ENCODE peak calls at places on chromosomes 6 and 20, in seven cellular contexts. X is AG09319; B is CD8-positive, alpha-beta T cell; T is GM06990; Y is astrocyte of the cerebellum; Z is left lung; W is pancreas. O is an unnamed sample.

GRCh38 chr20:34974246-34974645 is 18.6 kb downstream of the MYH7B start:
- DNase-seq in X (no peak), B (no peak), T (no peak), Y (no peak), Z (no peak), W (no peak), O (no peak)

GRCh38 chr6:43951063-43951755 is 176.0 kb downstream of the MRPL14 start:
- DNase-seq in X (no peak), B (no peak), T (peak), Y (no peak), Z (peak), W (peak), O (no peak)

GRCh38 chr6:112595201-112595600 is 248.1 kb downstream of the RFPL4B start:
- DNase-seq in X (no peak), B (no peak), T (no peak), Y (peak), Z (no peak), W (no peak), O (no peak)

GRCh38 chr20:52529856-52530255 is 338.3 kb upstream of the ZFP64 start:
- DNase-seq in X (no peak), B (no peak), T (no peak), Y (no peak), Z (no peak), W (no peak), O (no peak)

GRCh38 chr6:146884728-146885127 is 286.0 kb downstream of the ADGB start:
- DNase-seq in X (no peak), B (no peak), T (no peak), Y (no peak), Z (no peak), W (no peak), O (no peak)

GRCh38 chr6:25332671-25333071 is 53.5 kb downstream of the CARMIL1 start:
- DNase-seq in X (no peak), B (no peak), T (no peak), Y (no peak), Z (no peak), W (no peak), O (peak)

GRCh38 chr20:37901667-37902503 is 1.0 kb upstream of the VSTM2L start:
- DNase-seq in X (peak), B (no peak), T (peak), Y (peak), Z (no peak), W (no peak), O (peak)

GRCh38 chr20:47929368-47930115 is 144.3 kb upstream of the SULF2 start:
- DNase-seq in X (peak), B (no peak), T (no peak), Y (no peak), Z (no peak), W (no peak), O (no peak)

GRCh38 chr20:52974155-52974554 is 2.0 kb downstream of the TSHZ2 start:
- DNase-seq in X (no peak), B (no peak), T (no peak), Y (no peak), Z (no peak), W (no peak), O (no peak)

GRCh38 chr6:89317067-89317466 is 2.0 kb upstream of the GABRR2 start:
- DNase-seq in X (no peak), B (no peak), T (no peak), Y (no peak), Z (no peak), W (no peak), O (no peak)

GRCh38 chr20:52748235-52748950 is 223.8 kb upstream of the TSHZ2 start:
- DNase-seq in X (no peak), B (no peak), T (no peak), Y (no peak), Z (no peak), W (no peak), O (no peak)

GRCh38 chr6:14763139-14763538 is 482.7 kb upstream of the JARID2 start:
- DNase-seq in X (peak), B (no peak), T (no peak), Y (no peak), Z (no peak), W (no peak), O (no peak)

GRCh38 chr20:38828514-38829295 is 23.2 kb downstream of the PPP1R16B start:
- DNase-seq in X (no peak), B (no peak), T (no peak), Y (no peak), Z (no peak), W (no peak), O (no peak)

GRCh38 chr6:13916230-13916944 is 8.4 kb upstream of the RNF182 start:
- DNase-seq in X (no peak), B (no peak), T (no peak), Y (peak), Z (no peak), W (no peak), O (no peak)

GRCh38 chr6:37674161-37674560 is 23.5 kb downstream of the MDGA1 start:
- DNase-seq in X (no peak), B (no peak), T (no peak), Y (no peak), Z (no peak), W (no peak), O (no peak)

GRCh38 chr20:1225729-1226313 is at the start of gene RAD21L1:
- DNase-seq in X (peak), B (peak), T (peak), Y (peak), Z (peak), W (peak), O (peak)

GRCh38 chr6:4776493-4776966 is 326 bp downstream of the CDYL start:
- DNase-seq in X (no peak), B (peak), T (no peak), Y (no peak), Z (peak), W (peak), O (peak)

GRCh38 chr6:137736919-137737318 is 130.1 kb upstream of the TNFAIP3 start:
- DNase-seq in X (no peak), B (no peak), T (no peak), Y (no peak), Z (no peak), W (no peak), O (no peak)

GRCh38 chr6:113982055-113982550 is 11.2 kb upstream of the HDAC2 start:
- DNase-seq in X (no peak), B (no peak), T (no peak), Y (no peak), Z (no peak), W (no peak), O (no peak)

GRCh38 chr20:23050847-23051627 is 1.6 kb upstream of the THBD start:
- DNase-seq in X (peak), B (no peak), T (peak), Y (peak), Z (peak), W (peak), O (peak)

GRCh38 chr6:25085761-25086160 is 150.0 kb upstream of the RIPOR2 start:
- DNase-seq in X (no peak), B (no peak), T (no peak), Y (no peak), Z (no peak), W (no peak), O (no peak)

GRCh38 chr6:166776571-166776970 is 149.5 kb upstream of the RPS6KA2 start:
- DNase-seq in X (no peak), B (no peak), T (no peak), Y (no peak), Z (no peak), W (no peak), O (no peak)

GRCh38 chr6:159299566-159299965 is 130.4 kb downstream of the FNDC1 start:
- DNase-seq in X (no peak), B (no peak), T (no peak), Y (no peak), Z (no peak), W (no peak), O (no peak)

GRCh38 chr20:19440660-19441527 is 228.5 kb downstream of the SLC24A3 start:
- DNase-seq in X (no peak), B (no peak), T (no peak), Y (no peak), Z (no peak), W (no peak), O (no peak)

GRCh38 chr6:139753198-139753861 is 378.9 kb upstream of the CITED2 start:
- DNase-seq in X (no peak), B (no peak), T (no peak), Y (peak), Z (no peak), W (no peak), O (no peak)

GRCh38 chr6:112253842-112254816 is at the start of gene LAMA4:
- DNase-seq in X (no peak), B (no peak), T (peak), Y (no peak), Z (peak), W (no peak), O (peak)

GRCh38 chr6:129923520-129923919 is 62.4 kb upstream of the TMEM244 start:
- DNase-seq in X (no peak), B (no peak), T (no peak), Y (no peak), Z (no peak), W (no peak), O (peak)

GRCh38 chr20:44734938-44735337 is 10.7 kb upstream of the KCNK15 start:
- DNase-seq in X (peak), B (no peak), T (no peak), Y (no peak), Z (no peak), W (no peak), O (no peak)

GRCh38 chr6:166692723-166693302 is 65.8 kb upstream of the RPS6KA2 start:
- DNase-seq in X (no peak), B (no peak), T (no peak), Y (no peak), Z (no peak), W (no peak), O (no peak)

GRCh38 chr6:37587776-37588744 is 88.4 kb upstream of the CCDC167 start:
- DNase-seq in X (no peak), B (no peak), T (no peak), Y (no peak), Z (peak), W (no peak), O (no peak)

GRCh38 chr20:59808729-59809381 is 124.6 kb downstream of the SYCP2 start:
- DNase-seq in X (no peak), B (no peak), T (no peak), Y (no peak), Z (no peak), W (no peak), O (peak)

GRCh38 chr20:31593221-31594001 is 11.7 kb upstream of the ID1 start:
- DNase-seq in X (no peak), B (no peak), T (no peak), Y (no peak), Z (peak), W (no peak), O (no peak)
- TF ChIP-seq CTCF in X (no peak), B (no peak), T (no peak), Y (no peak), Z (no peak), W (no peak), O (no peak)

GRCh38 chr6:32108727-32109113 is 418 bp downstream of the TNXB start:
- DNase-seq in X (no peak), B (no peak), T (no peak), Y (no peak), Z (no peak), W (no peak), O (no peak)

GRCh38 chr6:32102255-32102654 is 6.9 kb downstream of the TNXB start:
- DNase-seq in X (no peak), B (no peak), T (no peak), Y (no peak), Z (no peak), W (no peak), O (no peak)

GRCh38 chr6:32107447-32107846 is 1.7 kb downstream of the TNXB start:
- DNase-seq in X (no peak), B (no peak), T (no peak), Y (no peak), Z (no peak), W (no peak), O (no peak)

GRCh38 chr6:32108094-32108627 is 977 bp downstream of the TNXB start:
- DNase-seq in X (no peak), B (no peak), T (no peak), Y (no peak), Z (no peak), W (no peak), O (no peak)

DNA sequence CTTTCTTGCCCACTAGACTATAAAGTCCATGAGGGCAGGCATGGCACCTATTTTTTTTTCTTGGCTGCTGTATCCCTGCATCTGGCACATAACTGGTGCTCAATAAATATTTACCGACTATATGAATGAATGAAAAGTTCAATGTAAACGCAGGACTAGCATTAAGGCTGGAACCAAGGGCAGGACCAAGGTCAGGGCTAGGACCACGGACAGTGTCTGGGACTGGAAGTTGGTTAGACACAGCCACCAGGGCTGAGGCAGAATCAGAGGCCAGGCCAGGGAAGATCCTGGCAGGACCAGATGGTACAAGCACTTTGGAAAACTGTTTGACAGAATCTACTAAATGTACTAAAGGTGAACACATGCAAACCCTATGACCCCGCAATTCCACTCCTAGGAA is 3.7 kb downstream of the TNXB start:
- DNase-seq in X (no peak), B (no peak), T (no peak), Y (no peak), Z (no peak), W (no peak), O (no peak)
- TF ChIP-seq CTCF in X (no peak), B (no peak), T (no peak), Y (no peak), Z (no peak), W (no peak), O (no peak)

GRCh38 chr6:157219201-157220200 is 103.8 kb downstream of the TMEM242 start:
- DNase-seq in X (no peak), B (no peak), T (no peak), Y (peak), Z (no peak), W (no peak), O (no peak)
- TF ChIP-seq CTCF in X (no peak), B (no peak), T (no peak), Y (no peak), Z (no peak), W (no peak), O (no peak)

DNA sequence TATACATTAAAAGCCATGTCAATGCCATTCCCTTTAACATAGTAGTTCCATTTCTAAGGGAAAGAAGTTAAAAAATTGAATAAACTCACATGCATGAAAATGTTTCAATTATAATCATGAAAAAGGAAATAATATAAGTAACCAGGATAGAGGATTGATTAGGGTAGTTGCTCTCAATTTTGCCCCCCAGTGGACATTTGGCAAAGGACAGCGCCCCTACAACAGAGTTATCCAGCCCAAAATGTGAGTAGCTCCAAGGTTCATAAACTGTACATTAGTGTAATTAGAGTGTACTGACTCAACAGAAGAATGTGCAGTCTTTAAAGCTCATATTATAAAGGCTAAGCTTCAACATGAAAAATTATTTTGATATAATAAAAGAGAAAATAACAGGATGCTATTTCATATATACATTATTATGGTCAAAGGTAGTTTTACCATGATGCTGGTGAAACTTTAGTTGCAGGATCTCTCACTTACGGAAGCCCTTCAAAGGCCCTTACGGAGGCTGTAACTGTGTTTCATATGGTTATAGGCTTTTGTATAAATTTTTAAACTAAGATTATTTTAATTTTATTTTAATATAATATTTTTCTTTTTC is 403.4 kb downstream of the PLCB1 start:
- DNase-seq in X (no peak), B (no peak), T (no peak), Y (no peak), Z (no peak), W (no peak), O (peak)
- TF ChIP-seq CTCF in X (peak), B (no peak), T (peak), Y (peak), Z (peak), W (peak), O (peak)

GRCh38 chr6:56995347-56995746 is 40.4 kb downstream of the BEND6 start:
- DNase-seq in X (no peak), B (no peak), T (no peak), Y (no peak), Z (no peak), W (no peak), O (no peak)
- TF ChIP-seq CTCF in X (no peak), B (no peak), T (peak), Y (no peak), Z (no peak), W (no peak), O (no peak)

GRCh38 chr20:57918546-57918945 is 208.7 kb upstream of the PMEPA1 start:
- DNase-seq in X (no peak), B (no peak), T (no peak), Y (no peak), Z (no peak), W (no peak), O (no peak)
- TF ChIP-seq CTCF in X (no peak), B (no peak), T (no peak), Y (no peak), Z (no peak), W (no peak), O (no peak)

GRCh38 chr6:20793174-20793573 is 258.9 kb downstream of the CDKAL1 start:
- DNase-seq in X (no peak), B (no peak), T (no peak), Y (no peak), Z (no peak), W (no peak), O (no peak)

GRCh38 chr6:20791932-20792331 is 257.7 kb downstream of the CDKAL1 start:
- DNase-seq in X (peak), B (no peak), T (no peak), Y (no peak), Z (no peak), W (no peak), O (no peak)

GRCh38 chr6:20791074-20791473 is 256.8 kb downstream of the CDKAL1 start:
- DNase-seq in X (no peak), B (no peak), T (peak), Y (no peak), Z (no peak), W (no peak), O (no peak)

GRCh38 chr6:20790032-20790791 is 256.0 kb downstream of the CDKAL1 start:
- DNase-seq in X (no peak), B (no peak), T (no peak), Y (no peak), Z (no peak), W (no peak), O (no peak)

DNA sequence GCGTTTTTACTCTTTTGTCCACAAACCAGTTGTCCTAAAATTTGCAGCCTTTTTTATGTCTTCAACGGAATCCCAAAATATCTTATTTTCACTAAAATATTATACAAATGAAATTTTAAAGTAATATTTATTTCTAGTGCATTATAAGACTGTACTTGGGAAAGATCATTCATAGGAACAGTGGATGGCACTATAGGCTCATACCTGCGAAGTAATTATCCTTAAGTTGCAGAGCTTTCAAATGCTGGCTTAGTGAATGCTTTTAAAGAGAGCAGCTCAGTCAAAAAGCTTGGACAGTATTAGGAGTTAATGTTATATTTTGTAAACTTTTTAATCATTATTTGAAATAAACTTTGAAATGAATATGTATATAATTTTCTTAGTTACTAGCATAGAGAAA is 254.9 kb downstream of the CDKAL1 start:
- DNase-seq in X (peak), B (no peak), T (no peak), Y (peak), Z (no peak), W (no peak), O (no peak)
- TF ChIP-seq CTCF in X (peak), B (no peak), T (no peak), Y (peak), Z (no peak), W (no peak), O (no peak)

GRCh38 chr6:134446228-134446848 is 128.4 kb upstream of the SGK1 start:
- DNase-seq in X (peak), B (no peak), T (no peak), Y (peak), Z (no peak), W (no peak), O (no peak)
- TF ChIP-seq CTCF in X (no peak), B (no peak), T (no peak), Y (peak), Z (no peak), W (no peak), O (no peak)

DNA sequence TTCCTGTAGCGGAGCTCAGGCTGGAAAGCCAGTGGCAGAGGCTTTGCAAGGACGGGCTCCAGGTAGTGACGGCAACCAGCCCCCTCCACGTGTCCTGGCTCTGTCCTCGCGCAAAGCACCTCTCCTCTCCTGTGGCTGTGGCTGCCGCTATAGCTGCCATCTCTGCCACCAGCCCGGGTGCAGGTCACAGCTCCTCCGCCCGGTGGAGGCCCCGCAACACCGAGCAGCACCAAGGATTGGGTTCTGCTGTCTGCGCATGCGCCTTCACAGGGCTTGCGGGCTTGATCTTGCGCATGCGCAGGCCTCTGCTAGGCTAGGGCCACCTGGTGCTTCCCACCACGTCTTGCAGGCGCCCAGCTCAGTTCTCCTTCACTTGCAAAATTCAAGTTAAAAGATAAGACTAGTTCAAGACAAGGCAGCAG is 625.4 kb downstream of the QKI start:
- DNase-seq in X (no peak), B (no peak), T (no peak), Y (no peak), Z (peak), W (peak), O (no peak)
- TF ChIP-seq CTCF in X (no peak), B (no peak), T (no peak), Y (no peak), Z (no peak), W (no peak), O (no peak)

DNA sequence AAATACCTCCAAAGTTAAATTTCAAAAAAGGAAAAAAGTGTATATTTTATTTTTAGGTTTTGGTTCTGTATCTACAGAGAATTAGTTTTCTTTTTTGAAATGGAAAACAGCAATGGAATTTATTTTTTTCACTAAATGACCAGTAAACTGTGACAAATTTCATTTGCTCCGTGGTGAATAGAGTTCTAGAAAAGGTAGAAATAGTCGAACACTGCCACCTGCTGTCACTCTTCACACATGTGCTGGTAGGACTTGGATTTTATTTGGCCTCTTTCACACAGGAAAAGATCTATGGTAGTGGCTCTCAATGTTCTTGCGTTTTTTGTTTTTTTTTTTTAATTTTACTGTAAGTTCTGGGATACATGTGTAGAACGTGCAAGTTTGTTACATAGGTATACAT is 312.5 kb downstream of the EYA4 start:
- DNase-seq in X (no peak), B (no peak), T (no peak), Y (peak), Z (no peak), W (peak), O (peak)
- TF ChIP-seq CTCF in X (peak), B (peak), T (peak), Y (peak), Z (peak), W (peak), O (peak)